ENCODE peak calls at places on chromosomes 2 and 18, in four cellular contexts. C, I, B and Z are unnamed samples.

GRCh38 chr2:46298272-46298521 is 990 bp downstream of the EPAS1 start:
- DNase-seq in I (no peak), C (no peak), B (no peak), Z (no peak)

GRCh38 chr2:101883860-101884259 is 107.9 kb upstream of the IL1R2 start:
- DNase-seq in I (no peak), B (no peak), C (no peak), Z (no peak)

GRCh38 chr2:120465989-120466703 is 120.2 kb downstream of the INHBB start:
- DNase-seq in B (peak), I (no peak), C (no peak), Z (no peak)

GRCh38 chr2:201228912-201229290 is 31.4 kb upstream of the CASP8 start:
- DNase-seq in B (no peak), C (no peak), I (no peak), Z (no peak)

GRCh38 chr18:37684590-37684989 is 119.0 kb upstream of the CELF4 start:
- DNase-seq in C (no peak), B (no peak), I (no peak), Z (no peak)

GRCh38 chr2:36352711-36353110 is 2.9 kb upstream of the CRIM1 start:
- DNase-seq in I (no peak), C (no peak), B (no peak), Z (no peak)

GRCh38 chr2:2107140-2107539 is 223.9 kb downstream of the MYT1L start:
- DNase-seq in I (no peak), C (no peak), B (no peak), Z (no peak)

GRCh38 chr18:5380581-5380980 is 85.1 kb upstream of the ZBTB14 start:
- DNase-seq in C (no peak), B (no peak), I (no peak), Z (no peak)

GRCh38 chr2:158969717-158970521 is 1.5 kb downstream of the TANC1 start:
- DNase-seq in B (peak), C (no peak), I (no peak), Z (peak)

GRCh38 chr2:105196651-105197050 is 44.9 kb upstream of the GPR45 start:
- DNase-seq in I (no peak), B (no peak), C (no peak), Z (no peak)

GRCh38 chr2:70124983-70125480 is 37.8 kb downstream of the PCBP1 start:
- DNase-seq in C (no peak), B (peak), I (peak), Z (peak)

GRCh38 chr2:112634153-112634873 is 11.4 kb upstream of the SLC20A1 start:
- DNase-seq in B (peak), C (no peak), I (no peak), Z (no peak)

GRCh38 chr2:117686699-117687098 is 127.8 kb upstream of the DDX18 start:
- DNase-seq in I (no peak), B (no peak), C (no peak), Z (no peak)

GRCh38 chr2:20348542-20348941 is 2.1 kb downstream of the PUM2 start:
- DNase-seq in I (no peak), C (no peak), B (no peak), Z (no peak)

GRCh38 chr2:171166328-171166983 is 5.8 kb upstream of the TLK1 start:
- DNase-seq in I (no peak), C (no peak), B (no peak), Z (no peak)

GRCh38 chr2:152623076-152623740 is 94.1 kb downstream of the PRPF40A start:
- DNase-seq in C (no peak), I (no peak), B (no peak), Z (peak)

GRCh38 chr2:205772983-205773382 is 90.7 kb downstream of the NRP2 start:
- DNase-seq in I (no peak), B (no peak), C (no peak), Z (no peak)

GRCh38 chr2:102669401-102669800 is 50.0 kb downstream of the SLC9A2 start:
- DNase-seq in I (no peak), B (no peak), C (no peak), Z (no peak)

GRCh38 chr2:209525834-209526281 is 102.0 kb downstream of the MAP2 start:
- DNase-seq in B (no peak), C (no peak), I (no peak), Z (no peak)

GRCh38 chr18:48932822-48933510 is 17.8 kb downstream of the SMAD7 start:
- DNase-seq in B (peak), I (no peak), C (no peak), Z (peak)

GRCh38 chr2:195316485-195316884 is 340.5 kb upstream of the SLC39A10 start:
- DNase-seq in B (no peak), I (no peak), C (no peak), Z (no peak)

GRCh38 chr2:7028846-7029245 is 111.6 kb downstream of the RNF144A start:
- DNase-seq in B (no peak), I (no peak), C (no peak), Z (no peak)

GRCh38 chr2:219071189-219071816 is 10.6 kb upstream of the IHH start:
- DNase-seq in I (no peak), B (no peak), C (no peak), Z (no peak)

GRCh38 chr2:143282684-143283083 is 153.5 kb downstream of the ARHGAP15 start:
- DNase-seq in C (no peak), B (no peak), I (no peak), Z (no peak)

GRCh38 chr2:49860834-49861233 is 706.5 kb upstream of the FSHR start:
- DNase-seq in C (no peak), I (no peak), B (no peak), Z (no peak)

GRCh38 chr2:176139621-176140020 is 10.1 kb downstream of the HOXD8 start:
- DNase-seq in I (no peak), B (no peak), C (no peak), Z (no peak)

GRCh38 chr2:157747695-157748370 is 119.2 kb upstream of the ACVR1C start:
- DNase-seq in B (peak), I (no peak), C (no peak), Z (no peak)

GRCh38 chr18:48753741-48754140 is 197.0 kb downstream of the SMAD7 start:
- DNase-seq in C (no peak), I (no peak), B (no peak), Z (no peak)

GRCh38 chr18:69774831-69775230 is 172.8 kb downstream of the CD226 start:
- DNase-seq in B (no peak), C (no peak), I (no peak), Z (no peak)

GRCh38 chr2:63712748-63713147 is 124.0 kb downstream of the MDH1 start:
- DNase-seq in C (no peak), I (no peak), B (no peak), Z (no peak)

GRCh38 chr2:148928395-148928794 is 53.4 kb downstream of the KIF5C start:
- DNase-seq in C (no peak), B (no peak), I (no peak), Z (no peak)

GRCh38 chr2:148930046-148930775 is 55.2 kb downstream of the KIF5C start:
- DNase-seq in B (no peak), I (no peak), C (no peak), Z (no peak)

GRCh38 chr2:148927010-148927409 is 52.0 kb downstream of the KIF5C start:
- DNase-seq in I (peak), C (peak), B (no peak), Z (no peak)

GRCh38 chr2:148922776-148923175 is 47.7 kb downstream of the KIF5C start:
- DNase-seq in C (no peak), B (no peak), I (no peak), Z (no peak)

DNA sequence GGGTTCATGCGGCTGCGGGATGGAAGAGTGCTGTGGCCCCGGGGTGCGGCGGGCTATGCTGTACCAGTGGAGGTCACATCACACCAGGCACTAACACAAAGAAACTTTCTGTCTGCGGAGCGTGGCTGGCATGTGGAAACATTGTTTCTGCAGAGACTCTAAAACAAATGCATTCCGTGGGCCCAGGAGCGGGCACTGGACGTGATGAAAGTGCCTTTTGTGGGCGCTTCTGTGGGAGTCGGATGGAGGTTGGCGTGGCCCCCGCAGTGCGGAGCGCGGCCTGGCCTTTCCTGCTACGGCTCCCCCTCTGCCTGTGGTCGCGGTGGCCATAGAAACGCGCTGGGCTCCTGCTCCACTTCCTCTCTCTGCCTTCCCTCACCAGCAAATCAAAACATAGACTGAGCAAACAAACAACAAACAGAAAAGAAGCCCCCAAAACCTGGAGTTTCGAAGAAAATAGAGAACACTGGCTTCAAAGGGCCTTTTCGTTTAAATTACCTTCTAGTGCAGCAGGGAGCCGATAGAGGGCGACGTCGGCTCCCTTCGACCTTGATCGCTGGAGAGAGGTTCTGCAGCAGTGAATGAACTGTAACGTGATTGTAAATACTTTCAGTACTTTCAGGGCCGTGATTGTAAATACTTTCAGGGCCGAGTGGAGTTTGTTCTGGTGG is 51.4 kb downstream of the KIF5C start:
- DNase-seq in C (no peak), I (peak), B (no peak), Z (no peak)
- H3K4me3 ChIP-seq in C (no peak), I (peak), B (no peak), Z (no peak)

DNA sequence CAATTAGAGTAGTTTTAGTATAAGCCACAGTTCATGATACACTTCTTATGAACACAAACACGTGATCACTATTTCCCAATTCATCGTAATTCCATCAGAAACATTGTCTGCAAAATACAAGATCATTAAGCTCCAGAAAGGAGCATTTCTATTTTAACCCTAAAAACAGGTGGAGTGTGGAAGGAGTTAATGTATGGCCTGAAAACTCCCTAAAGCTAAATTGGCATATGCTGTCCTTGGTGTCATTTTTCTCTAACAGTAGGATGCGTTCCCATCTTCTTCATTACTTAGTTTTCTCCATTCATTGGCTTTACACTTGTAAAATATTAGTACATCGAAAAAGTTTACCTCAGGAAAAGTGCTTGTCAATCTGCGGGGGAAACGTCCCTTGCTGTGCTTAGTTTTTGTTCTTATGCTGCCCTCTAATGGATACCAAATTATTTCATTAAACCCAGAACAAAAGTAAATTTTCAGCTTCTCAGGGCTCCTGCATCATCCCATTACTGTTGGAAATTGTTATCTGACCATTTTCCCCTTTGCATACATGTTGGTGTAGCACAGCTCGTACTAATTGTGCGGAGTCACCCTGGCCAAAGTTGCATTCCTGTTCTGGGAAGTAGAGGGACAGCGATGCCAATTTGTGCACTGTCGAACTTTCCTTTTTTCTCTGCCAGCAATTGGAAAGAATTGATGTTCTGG is 153.4 kb downstream of the GPD2 start:
- DNase-seq in B (no peak), C (no peak), I (peak), Z (no peak)
- TF ChIP-seq CTCF in B (peak), C (peak), I (peak), Z (peak)

GRCh38 chr2:144396318-144396717 is 123.6 kb downstream of the ZEB2 start:
- DNase-seq in I (no peak), C (no peak), B (no peak), Z (no peak)
- H3K27ac ChIP-seq in I (no peak), C (no peak), B (no peak), Z (no peak)

GRCh38 chr2:160203422-160203821 is 3.4 kb upstream of the ITGB6 start:
- DNase-seq in B (no peak), I (no peak), C (no peak), Z (no peak)
- H3K4me3 ChIP-seq in B (no peak), I (no peak), C (no peak), Z (no peak)